ENCODE peak calls at places on chromosomes 4 and X, in nine cellular contexts. R, Z, P, C, X, U, Y, S and A are unnamed samples.

GRCh38 chrX:70168238-70169188 is 8.8 kb upstream of the DGAT2L6 start:
- DNase-seq in C (peak; percentile 69), X (no peak), P (no peak), R (no peak), U (peak; percentile 4), Z (no peak), Y (peak; percentile 16), S (no peak), A (no peak)

GRCh38 chr4:107931775-107932321 is 499 bp downstream of the CYP2U1 start:
- DNase-seq in X (no peak), Z (peak; percentile 54), P (no peak), C (no peak), R (no peak), Y (no peak), U (peak; percentile 3), S (no peak), A (no peak)

GRCh38 chr4:5750052-5750950 is 39.3 kb downstream of the EVC start:
- DNase-seq in C (peak; percentile 61), S (no peak), P (no peak), Z (no peak), U (no peak), R (no peak), Y (no peak), X (no peak), A (peak; percentile 20)

GRCh38 chr4:924107-925096 is 7.7 kb downstream of the GAK start:
- DNase-seq in R (no peak), C (no peak), Y (no peak), S (no peak), P (peak; percentile 75), U (no peak), X (no peak), Z (peak; percentile 55), A (no peak)

GRCh38 chr4:54545663-54546424 is 111.9 kb upstream of the KIT start:
- DNase-seq in Z (no peak), U (no peak), S (no peak), X (no peak), C (no peak), Y (no peak), R (no peak), P (no peak), A (no peak)

GRCh38 chr4:182531555-182532162 is 288.5 kb downstream of the TENM3 start:
- DNase-seq in Y (no peak), C (no peak), P (no peak), X (no peak), U (no peak), S (no peak), R (no peak), Z (no peak), A (no peak)

GRCh38 chr4:78768447-78769177 is 7.5 kb upstream of the BMP2K start:
- DNase-seq in P (no peak), S (no peak), X (no peak), C (peak; percentile 19), U (no peak), Z (no peak), Y (no peak), R (no peak), A (no peak)

GRCh38 chrX:152632445-152633097 is 5.1 kb upstream of the GABRQ start:
- DNase-seq in U (peak; percentile 26), S (no peak), Z (no peak), X (peak; percentile 57), C (peak; percentile 34), Y (peak; percentile 71), P (no peak), R (peak; percentile 55), A (no peak)

GRCh38 chr4:152690706-152691651 is 11.2 kb upstream of the TMEM154 start:
- DNase-seq in P (no peak), U (no peak), Y (no peak), X (no peak), C (no peak), Z (no peak), R (no peak), S (no peak), A (no peak)

GRCh38 chr4:101175896-101176676 is 171.2 kb downstream of the PPP3CA start:
- DNase-seq in Y (no peak), U (peak; percentile 25), C (peak; percentile 48), S (no peak), X (no peak), P (no peak), R (no peak), Z (no peak), A (no peak)

GRCh38 chrX:23548164-23548563 is 119.1 kb upstream of the PRDX4 start:
- DNase-seq in U (no peak), R (no peak), S (no peak), X (no peak), Y (no peak), C (peak; percentile 34), P (no peak), Z (no peak), A (no peak)

GRCh38 chrX:81414630-81415029 is 212.7 kb downstream of the SH3BGRL start:
- DNase-seq in P (no peak), C (peak; percentile 8), U (no peak), S (no peak), R (no peak), Z (no peak), Y (no peak), X (no peak), A (no peak)

GRCh38 chr4:133160853-133161252 is 11.8 kb downstream of the PCDH10 start:
- DNase-seq in Y (no peak), R (no peak), X (no peak), Z (no peak), S (no peak), C (no peak), U (no peak), P (no peak), A (no peak)

GRCh38 chr4:168558587-168558986 is 61.7 kb downstream of the PALLD start:
- DNase-seq in S (no peak), U (no peak), Y (no peak), P (no peak), C (no peak), X (no peak), Z (no peak), R (no peak), A (no peak)

GRCh38 chr4:81740492-81740891 is 268.8 kb upstream of the RASGEF1B start:
- DNase-seq in S (no peak), P (no peak), Y (no peak), U (peak; percentile 25), X (no peak), C (no peak), R (no peak), Z (no peak), A (no peak)

GRCh38 chr4:81737865-81738559 is 266.3 kb upstream of the RASGEF1B start:
- DNase-seq in S (no peak), R (no peak), P (no peak), X (no peak), U (no peak), Y (no peak), C (no peak), Z (no peak), A (no peak)

GRCh38 chr4:81738891-81739290 is 267.2 kb upstream of the RASGEF1B start:
- DNase-seq in S (no peak), P (no peak), U (no peak), Z (no peak), C (no peak), R (no peak), Y (no peak), X (no peak), A (no peak)

GRCh38 chr4:81732980-81733379 is 261.3 kb upstream of the RASGEF1B start:
- DNase-seq in R (no peak), U (no peak), X (no peak), P (no peak), C (no peak), S (no peak), Y (no peak), Z (no peak), A (no peak)

DNA sequence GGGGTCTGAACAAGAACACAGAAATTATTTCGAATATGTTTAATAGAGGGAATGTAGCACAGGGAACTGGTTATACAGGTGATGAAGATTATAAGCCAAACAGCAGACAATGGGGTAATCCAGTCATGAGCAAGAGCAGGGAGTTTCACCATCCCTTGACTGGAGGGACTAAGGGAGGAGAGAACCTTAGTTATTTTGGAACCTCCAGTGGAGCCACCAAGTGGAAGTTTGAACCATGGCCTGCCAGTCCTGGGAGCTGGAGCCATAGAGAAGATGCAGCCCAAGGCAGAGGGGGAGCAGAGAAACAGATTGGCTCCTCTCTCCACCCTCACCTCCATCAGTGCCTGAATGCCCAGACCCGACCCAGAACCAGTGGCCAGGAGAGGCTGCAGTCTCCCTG is 264.6 kb upstream of the RASGEF1B start:
- DNase-seq in C (no peak), S (no peak), R (no peak), U (no peak), Y (no peak), X (no peak), Z (no peak), P (no peak), A (no peak)
- TF ChIP-seq CTCF in C (no peak), S (no peak), R (no peak), U (no peak), Y (no peak), X (no peak), Z (no peak), P (peak; percentile 5), A (no peak)

DNA sequence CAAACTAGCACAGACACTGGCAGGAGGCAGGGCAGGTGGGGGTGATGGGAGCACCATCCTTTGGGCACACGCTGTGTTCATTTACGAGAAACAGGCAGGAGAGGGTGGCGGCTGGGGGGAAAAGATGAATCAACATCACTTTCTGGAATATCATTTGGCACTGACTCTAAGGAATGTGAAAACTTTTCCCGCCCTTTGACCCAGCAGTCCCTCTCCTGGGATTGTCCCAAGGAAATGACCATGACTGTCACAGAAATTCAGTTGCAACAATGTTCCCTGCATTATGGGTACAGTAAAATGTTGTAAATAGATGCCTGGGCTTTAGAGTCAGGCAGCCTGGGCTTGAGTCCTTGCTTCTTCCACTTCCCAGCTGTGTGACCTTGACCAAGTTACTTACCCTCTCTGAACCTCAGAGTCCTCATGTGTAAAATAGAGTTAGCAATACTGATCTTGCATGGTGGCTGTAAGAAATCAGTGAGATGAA is 58.6 kb downstream of the ABLIM2 start:
- DNase-seq in P (no peak), C (peak; percentile 8), R (no peak), X (no peak), Y (no peak), S (no peak), Z (no peak), U (peak; percentile 13), A (no peak)
- TF ChIP-seq CTCF in P (no peak), C (no peak), R (no peak), X (no peak), Y (no peak), S (no peak), Z (no peak), U (no peak), A (no peak)

GRCh38 chrX:30196322-30196721 is 19.0 kb upstream of the MAGEB2 start:
- DNase-seq in C (peak; percentile 11), X (no peak), R (no peak), P (peak; percentile 4), U (no peak), Z (no peak), Y (no peak), S (no peak), A (no peak)
- TF ChIP-seq CTCF in C (peak; percentile 14), X (peak; percentile 58), R (no peak), P (no peak), U (no peak), Z (no peak), Y (peak; percentile 15), S (no peak), A (peak; percentile 53)

DNA sequence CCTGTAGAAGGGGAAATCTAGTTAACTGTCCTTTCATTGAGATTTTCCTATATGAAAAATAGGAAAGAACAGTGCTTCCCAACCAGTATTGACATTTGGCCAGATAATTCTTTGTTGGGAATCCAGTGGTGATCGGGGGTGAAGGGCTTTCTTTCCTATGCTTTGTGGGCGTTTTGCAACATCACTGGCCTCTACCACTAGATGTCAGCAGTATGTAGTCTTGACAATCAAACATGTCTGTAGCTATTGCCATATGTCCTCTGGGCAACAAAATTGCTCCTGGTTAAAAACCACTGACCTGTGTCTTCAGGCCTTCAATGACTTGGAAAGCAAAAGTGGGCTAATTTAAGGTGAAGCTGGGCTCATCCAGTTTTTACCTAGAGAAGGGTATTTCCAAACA is 658.5 kb downstream of the DACH2 start:
- DNase-seq in X (peak; percentile 14), Z (no peak), S (no peak), P (peak; percentile 1), Y (peak; percentile 8), U (peak; percentile 1), C (no peak), R (no peak), A (no peak)
- TF ChIP-seq CTCF in X (peak; percentile 71), Z (no peak), S (no peak), P (no peak), Y (peak; percentile 41), U (peak; percentile 43), C (no peak), R (peak; percentile 28), A (peak; percentile 72)